ENCODE peak calls at places on chromosomes 11 and 22, in seven cellular contexts. U is H7; A is GM23338; R is GM06990; J is colonic mucosa; M is naive thymus-derived CD4-positive, alpha-beta T cell; H is CD8-positive, alpha-beta T cell. W is an unnamed sample. For H3K36me3, the result is how much of the 10 kb centered on the place peaks cover.

GRCh38 chr22:38017272-38017920 is 33.0 kb upstream of the SOX10 start:
- DNase-seq in U (peak), A (no peak), R (no peak), J (peak), M (no peak), H (no peak), W (no peak)

GRCh38 chr11:27012254-27012921 is 18.5 kb downstream of the FIBIN start:
- DNase-seq in U (no peak), A (peak), R (no peak), J (peak), M (no peak), H (no peak), W (no peak)

GRCh38 chr22:48827904-48828555 is 999.6 kb downstream of the BRD1 start:
- DNase-seq in U (no peak), A (no peak), R (no peak), J (no peak), M (no peak), H (no peak), W (no peak)

GRCh38 chr11:46047520-46047919 is 73.7 kb downstream of the PHF21A start:
- DNase-seq in U (no peak), A (no peak), R (no peak), J (no peak), M (no peak), H (no peak), W (no peak)

GRCh38 chr22:44131412-44131811 is 49.3 kb upstream of the PARVG start:
- DNase-seq in U (no peak), A (no peak), R (no peak), J (no peak), M (no peak), H (no peak), W (no peak)

GRCh38 chr22:30733081-30733680 is 38.5 kb downstream of the OSBP2 start:
- DNase-seq in U (no peak), A (no peak), R (no peak), J (no peak), M (no peak), H (no peak), W (no peak)

GRCh38 chr11:69471329-69472052 is 10.0 kb upstream of the LINC01488 start:
- DNase-seq in U (peak), A (peak), R (no peak), J (no peak), M (no peak), H (peak), W (no peak)

GRCh38 chr11:95897731-95898130 is 26.2 kb downstream of the MTMR2 start:
- DNase-seq in U (no peak), A (no peak), R (no peak), J (no peak), M (no peak), H (no peak), W (no peak)

GRCh38 chr11:120229451-120230424 is 10.2 kb upstream of the POU2F3 start:
- DNase-seq in U (peak), A (peak), R (no peak), J (no peak), M (no peak), H (no peak), W (no peak)

GRCh38 chr11:47967577-47968230 is 12.7 kb upstream of the PTPRJ start:
- DNase-seq in U (no peak), A (no peak), R (no peak), J (no peak), M (no peak), H (no peak), W (no peak)

GRCh38 chr11:14971865-14972580 is at the start of gene CALCA:
- DNase-seq in U (peak), A (peak), R (no peak), J (no peak), M (no peak), H (no peak), W (no peak)

GRCh38 chr11:68749501-68750196 is 1.7 kb downstream of the TESMIN start:
- DNase-seq in U (peak), A (peak), R (no peak), J (no peak), M (no peak), H (no peak), W (no peak)

GRCh38 chr11:124970925-124971324 is 16.9 kb downstream of the CCDC15 start:
- DNase-seq in U (peak), A (peak), R (no peak), J (no peak), M (no peak), H (no peak), W (no peak)

GRCh38 chr22:46951326-46951725 is 188.9 kb downstream of the TBC1D22A start:
- DNase-seq in U (no peak), A (no peak), R (no peak), J (no peak), M (no peak), H (no peak), W (no peak)

GRCh38 chr22:46946383-46946965 is 184.0 kb downstream of the TBC1D22A start:
- DNase-seq in U (no peak), A (no peak), R (no peak), J (peak), M (no peak), H (no peak), W (no peak)

GRCh38 chr22:46945481-46945880 is 183.0 kb downstream of the TBC1D22A start:
- DNase-seq in U (no peak), A (no peak), R (no peak), J (peak), M (no peak), H (no peak), W (no peak)

GRCh38 chr22:46948411-46949144 is 186.1 kb downstream of the TBC1D22A start:
- DNase-seq in U (no peak), A (no peak), R (no peak), J (peak), M (no peak), H (no peak), W (no peak)

DNA sequence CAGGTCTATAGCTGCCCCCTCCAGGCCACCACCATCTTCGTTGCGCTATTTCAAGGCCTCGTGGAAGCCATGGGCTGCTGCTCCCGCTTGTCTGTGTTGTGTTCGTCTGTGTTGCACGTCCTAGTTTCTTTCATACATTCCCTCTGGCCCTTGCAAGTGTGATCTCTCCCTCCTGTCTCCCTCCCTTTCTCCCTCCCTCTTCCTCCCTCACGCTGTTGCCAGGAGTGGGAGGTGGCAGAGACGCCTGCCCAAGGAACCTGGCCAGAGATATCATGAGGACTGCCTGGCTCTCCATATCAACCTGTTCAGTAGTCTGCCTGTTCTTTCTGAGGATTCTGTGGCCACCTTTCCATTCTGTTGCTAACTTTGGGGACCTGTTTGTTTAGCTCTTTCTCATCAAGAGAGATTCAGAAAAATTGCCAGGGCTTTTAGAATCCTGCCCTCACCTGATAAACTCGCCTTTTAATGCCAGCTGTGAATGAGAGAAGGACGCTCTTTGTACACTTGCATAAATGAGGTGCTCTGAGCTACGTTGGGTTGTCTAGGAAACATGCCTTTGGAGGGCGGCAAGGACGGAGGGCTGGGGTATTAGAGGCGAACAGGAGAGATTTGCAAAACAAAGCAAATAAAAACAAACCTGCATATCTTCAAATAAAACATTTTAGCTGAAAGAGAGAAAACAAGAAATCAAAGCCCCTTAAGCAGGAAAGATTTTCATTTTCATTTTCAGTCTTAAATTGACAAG is 185.2 kb downstream of the TBC1D22A start:
- DNase-seq in U (no peak), A (no peak), R (no peak), J (peak), M (no peak), H (no peak), W (no peak)
- H3K36me3 ChIP-seq in U (under half), A (under half), R (under half), J (under half), M (under half), H (under half), W (under half)

GRCh38 chr22:41524283-41524682 is 20.0 kb downstream of the POLR3H start:
- DNase-seq in U (no peak), A (no peak), R (no peak), J (peak), M (no peak), H (no peak), W (no peak)
- H3K36me3 ChIP-seq in U (under half), A (under half), R (half or more), J (under half), M (half or more), H (under half), W (under half)

GRCh38 chr11:60921777-60922335 is 2.4 kb upstream of the TMEM132A start:
- DNase-seq in U (no peak), A (no peak), R (no peak), J (no peak), M (no peak), H (no peak), W (no peak)

GRCh38 chr11:60923326-60923725 is 934 bp upstream of the TMEM132A start:
- DNase-seq in U (peak), A (no peak), R (no peak), J (no peak), M (no peak), H (no peak), W (no peak)

GRCh38 chr11:60923800-60924109 is 505 bp upstream of the TMEM132A start:
- DNase-seq in U (no peak), A (no peak), R (no peak), J (no peak), M (no peak), H (no peak), W (no peak)

GRCh38 chr11:60924110-60924905 is at the start of gene TMEM132A:
- DNase-seq in U (peak), A (peak), R (peak), J (peak), M (no peak), H (no peak), W (no peak)

DNA sequence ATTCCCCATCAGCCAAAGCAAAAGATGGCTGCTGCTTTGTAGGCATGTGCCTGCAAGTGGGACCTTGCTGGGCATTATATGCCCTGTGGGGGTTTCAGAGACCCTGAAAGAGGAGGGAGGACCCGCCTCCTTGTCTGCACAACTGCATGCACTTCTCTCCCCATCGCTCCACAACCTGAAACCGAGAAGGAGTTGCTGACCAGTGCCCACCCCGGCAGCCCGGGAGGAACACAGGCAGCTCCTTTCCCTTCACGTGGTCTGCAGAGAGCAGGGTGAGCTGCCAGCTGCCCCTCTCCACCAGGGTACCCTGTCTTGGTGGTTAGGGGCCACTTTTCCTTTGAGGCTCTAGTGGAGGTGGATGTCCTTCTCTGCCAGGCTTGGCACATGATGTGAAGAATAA is 1.4 kb upstream of the TMEM132A start:
- DNase-seq in U (no peak), A (no peak), R (no peak), J (no peak), M (no peak), H (no peak), W (no peak)
- H3K36me3 ChIP-seq in U (under half), A (under half), R (under half), J (under half), M (under half), H (under half), W (under half)

GRCh38 chr11:131423715-131424114 is 53.3 kb downstream of the NTM start:
- DNase-seq in U (no peak), A (no peak), R (no peak), J (no peak), M (no peak), H (no peak), W (no peak)
- H3K36me3 ChIP-seq in U (under half), A (under half), R (under half), J (under half), M (under half), H (under half), W (under half)

DNA sequence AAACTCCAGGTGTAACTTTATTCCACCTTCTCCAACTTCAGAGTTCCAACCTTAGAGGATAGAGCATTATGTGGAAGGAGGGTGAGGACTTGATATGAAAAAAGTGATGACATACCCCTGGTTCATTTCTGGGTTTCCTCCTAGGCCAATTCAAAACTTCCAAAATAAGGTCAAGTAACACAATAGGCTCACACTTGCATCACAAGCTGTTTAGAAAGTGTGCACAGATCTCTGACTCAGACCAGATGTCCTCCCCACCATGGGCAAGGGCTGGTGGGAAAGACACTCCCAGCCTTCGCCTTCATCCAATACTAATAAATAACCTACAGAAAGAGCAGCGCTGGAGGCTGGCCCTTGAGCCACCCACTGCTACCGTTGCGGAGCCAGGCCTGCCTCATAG is 5.8 kb upstream of the BUD13 start:
- DNase-seq in U (no peak), A (no peak), R (no peak), J (no peak), M (no peak), H (no peak), W (no peak)
- H3K36me3 ChIP-seq in U (under half), A (half or more), R (under half), J (under half), M (half or more), H (under half), W (half or more)

W was measured in esophagus squamous epithelium.